ENCODE peak calls at places on chromosome 7, in six cellular contexts. One of them, this sample, is unnamed.

GRCh38 chr7:119895320-119895719 is 377.7 kb upstream of the KCND2 start:
- DNase-seq in colonic mucosa: no peak
- DNase-seq in pons: no peak
- DNase-seq in Calu3: no peak
- DNase-seq in COR-L47: no peak
- DNase-seq in GF-D8: no peak
- DNase-seq in this sample: no peak

GRCh38 chr7:22419488-22419887 is 62.5 kb upstream of the RAPGEF5 start:
- DNase-seq in pons: no peak
- DNase-seq in Calu3: no peak
- DNase-seq in COR-L47: no peak
- DNase-seq in GF-D8: no peak
- DNase-seq in colonic mucosa: no peak
- DNase-seq in this sample: no peak

GRCh38 chr7:101535333-101535732 is 93.8 kb downstream of the MYL10 start:
- DNase-seq in colonic mucosa: no peak
- DNase-seq in Calu3: no peak
- DNase-seq in GF-D8: no peak
- DNase-seq in pons: no peak
- DNase-seq in COR-L47: no peak
- DNase-seq in this sample: no peak

GRCh38 chr7:141663081-141663510 is 38.9 kb downstream of the DENND11 start:
- DNase-seq in Calu3: peak
- DNase-seq in COR-L47: no peak
- DNase-seq in pons: no peak
- DNase-seq in GF-D8: no peak
- DNase-seq in colonic mucosa: peak
- DNase-seq in this sample: no peak

GRCh38 chr7:148905093-148905666 is 21.1 kb upstream of the EZH2 start:
- DNase-seq in pons: no peak
- DNase-seq in Calu3: peak
- DNase-seq in COR-L47: peak
- DNase-seq in GF-D8: no peak
- DNase-seq in colonic mucosa: no peak
- DNase-seq in this sample: no peak

GRCh38 chr7:23474829-23475578 is 4.7 kb upstream of the IGF2BP3 start:
- DNase-seq in COR-L47: no peak
- DNase-seq in pons: peak
- DNase-seq in GF-D8: no peak
- DNase-seq in Calu3: no peak
- DNase-seq in colonic mucosa: no peak
- DNase-seq in this sample: no peak

GRCh38 chr7:131538071-131538790 is 18.2 kb downstream of the PODXL start:
- DNase-seq in GF-D8: no peak
- DNase-seq in colonic mucosa: no peak
- DNase-seq in COR-L47: no peak
- DNase-seq in Calu3: peak
- DNase-seq in pons: no peak
- DNase-seq in this sample: no peak

GRCh38 chr7:3451696-3452095 is 150.6 kb downstream of the SDK1 start:
- DNase-seq in GF-D8: no peak
- DNase-seq in Calu3: no peak
- DNase-seq in colonic mucosa: no peak
- DNase-seq in pons: no peak
- DNase-seq in COR-L47: no peak
- DNase-seq in this sample: no peak

GRCh38 chr7:50826371-50827172 is 43.9 kb upstream of the GRB10 start:
- DNase-seq in GF-D8: no peak
- DNase-seq in colonic mucosa: peak
- DNase-seq in COR-L47: no peak
- DNase-seq in Calu3: peak
- DNase-seq in pons: no peak
- DNase-seq in this sample: no peak

GRCh38 chr7:121755818-121756501 is 117.0 kb upstream of the PTPRZ1 start:
- DNase-seq in colonic mucosa: no peak
- DNase-seq in GF-D8: no peak
- DNase-seq in pons: peak
- DNase-seq in COR-L47: peak
- DNase-seq in Calu3: no peak
- DNase-seq in this sample: no peak

GRCh38 chr7:21304836-21305235 is 123.0 kb upstream of the SP4 start:
- DNase-seq in GF-D8: no peak
- DNase-seq in pons: no peak
- DNase-seq in COR-L47: no peak
- DNase-seq in Calu3: no peak
- DNase-seq in colonic mucosa: no peak
- DNase-seq in this sample: no peak

GRCh38 chr7:17041324-17041723 is 159.5 kb upstream of the AGR3 start:
- DNase-seq in GF-D8: peak
- DNase-seq in colonic mucosa: no peak
- DNase-seq in COR-L47: peak
- DNase-seq in pons: peak
- DNase-seq in Calu3: no peak
- DNase-seq in this sample: no peak

GRCh38 chr7:142181966-142182365 is 70.4 kb downstream of the MGAM2 start:
- DNase-seq in GF-D8: no peak
- DNase-seq in COR-L47: no peak
- DNase-seq in Calu3: no peak
- DNase-seq in colonic mucosa: no peak
- DNase-seq in pons: no peak
- DNase-seq in this sample: no peak